ENCODE peak calls at places on chromosomes 3 and 15, in seven cellular contexts. C is CD8-positive, alpha-beta T cell; J is psoas muscle; I is neural progenitor cell; O is RWPE1; U is colonic mucosa; Z is IMR-90. A is an unnamed sample.

GRCh38 chr3:14441240-14441919 is 39.0 kb downstream of the SLC6A6 start:
- DNase-seq in C (no peak), J (no peak), I (no peak), O (no peak), U (no peak), Z (no peak), A (no peak)

GRCh38 chr15:101613130-101614000 is 38.8 kb downstream of the TM2D3 start:
- DNase-seq in C (no peak), J (peak; percentile 86), I (no peak), O (peak; percentile 26), U (peak; percentile 77), Z (peak; percentile 31), A (no peak)

GRCh38 chr3:101633186-101633585 is 43.7 kb downstream of the ZBTB11 start:
- DNase-seq in C (no peak), J (no peak), I (no peak), O (no peak), U (no peak), Z (no peak), A (no peak)

GRCh38 chr15:34084086-34084485 is 17.6 kb downstream of the EMC7 start:
- DNase-seq in C (no peak), J (peak; percentile 28), I (no peak), O (peak; percentile 51), U (peak; percentile 55), Z (peak; percentile 84), A (no peak)

GRCh38 chr15:45088801-45089711 is 24.9 kb downstream of the DUOX2 start:
- DNase-seq in C (no peak), J (no peak), I (no peak), O (no peak), U (no peak), Z (no peak), A (no peak)

GRCh38 chr3:141346839-141347238 is 21.5 kb upstream of the ZBTB38 start:
- DNase-seq in C (no peak), J (no peak), I (no peak), O (no peak), U (no peak), Z (peak; percentile 44), A (no peak)

GRCh38 chr3:171663805-171664204 is 146.5 kb downstream of the PLD1 start:
- DNase-seq in C (no peak), J (no peak), I (no peak), O (no peak), U (no peak), Z (no peak), A (no peak)

GRCh38 chr15:61517776-61518175 is 288.7 kb upstream of the RORA start:
- DNase-seq in C (no peak), J (no peak), I (no peak), O (no peak), U (no peak), Z (no peak), A (no peak)

GRCh38 chr3:173825731-173826130 is 428.2 kb downstream of the NLGN1 start:
- DNase-seq in C (no peak), J (no peak), I (no peak), O (no peak), U (no peak), Z (peak; percentile 1), A (no peak)

GRCh38 chr3:193788189-193788946 is 195.4 kb downstream of the OPA1 start:
- DNase-seq in C (no peak), J (peak; percentile 50), I (peak; percentile 90), O (no peak), U (peak; percentile 76), Z (peak; percentile 53), A (peak; percentile 52)

GRCh38 chr3:31917303-31917903 is 63.7 kb downstream of the OSBPL10 start:
- DNase-seq in C (no peak), J (no peak), I (no peak), O (no peak), U (no peak), Z (no peak), A (no peak)

GRCh38 chr15:24764375-24765171 is 89.0 kb downstream of the NPAP1 start:
- DNase-seq in C (no peak), J (no peak), I (no peak), O (no peak), U (no peak), Z (no peak), A (no peak)

GRCh38 chr15:24760066-24760465 is 84.5 kb downstream of the NPAP1 start:
- DNase-seq in C (no peak), J (no peak), I (no peak), O (no peak), U (no peak), Z (no peak), A (no peak)

GRCh38 chr15:24766511-24767133 is 91.0 kb downstream of the NPAP1 start:
- DNase-seq in C (no peak), J (no peak), I (no peak), O (no peak), U (no peak), Z (no peak), A (no peak)

GRCh38 chr15:24763891-24764290 is 88.3 kb downstream of the NPAP1 start:
- DNase-seq in C (no peak), J (no peak), I (no peak), O (no peak), U (no peak), Z (no peak), A (no peak)

DNA sequence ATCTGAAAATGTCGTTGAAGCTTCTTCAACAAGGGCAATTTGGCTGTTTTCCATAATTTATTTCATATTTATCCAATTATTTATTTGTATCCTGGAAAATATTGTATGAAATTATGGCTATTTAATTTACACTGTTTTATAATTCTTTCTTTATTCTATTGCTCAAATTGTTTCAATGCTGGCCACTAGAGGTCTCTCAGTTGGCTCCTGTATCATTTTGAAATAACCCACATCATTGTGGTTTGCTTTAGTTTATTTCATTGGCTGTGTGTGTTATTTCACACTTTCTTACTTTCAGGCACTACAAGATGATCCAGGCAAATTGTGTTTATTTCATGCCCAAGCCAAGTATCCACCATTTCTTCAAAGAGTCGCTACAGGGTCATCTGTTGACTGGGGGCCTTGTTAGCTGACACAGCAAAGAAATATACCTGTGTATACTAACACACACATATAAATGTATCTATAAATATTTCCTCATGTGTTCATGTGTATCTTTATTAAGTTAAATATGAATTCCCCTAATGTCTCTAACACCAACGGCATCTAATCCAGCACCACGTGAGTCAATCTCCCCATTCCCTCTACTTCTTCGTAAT is 86.2 kb downstream of the NPAP1 start:
- DNase-seq in C (no peak), J (no peak), I (no peak), O (no peak), U (no peak), Z (peak; percentile 19), A (no peak)
- TF ChIP-seq CTCF in C (no peak), J (no peak), I (peak; percentile 51), O (peak; percentile 42), U (no peak), Z (peak; percentile 39), A (no peak)

DNA sequence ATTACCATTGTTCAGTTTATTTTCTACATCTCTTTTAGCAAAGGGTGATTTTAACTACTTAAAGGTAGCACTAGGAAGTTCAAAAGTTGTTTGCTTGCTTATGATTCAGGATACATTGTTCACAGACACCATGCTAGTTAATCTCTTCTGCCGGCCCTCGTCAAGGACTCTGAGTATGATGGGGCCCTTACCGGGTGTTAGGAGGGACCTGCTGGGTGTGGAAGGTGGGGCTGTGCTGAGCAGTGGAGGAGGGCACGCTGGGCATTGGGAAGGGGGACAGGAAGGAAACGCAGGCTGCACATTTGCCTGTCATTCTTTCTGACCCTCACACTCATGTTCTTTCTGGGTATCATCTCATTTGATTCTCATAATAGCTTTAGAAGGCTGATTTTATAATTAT is 65.1 kb upstream of the MYZAP start:
- DNase-seq in C (no peak), J (no peak), I (no peak), O (no peak), U (no peak), Z (no peak), A (no peak)
- H3K27ac ChIP-seq in C (no peak overlapping the region), J (no peak overlapping the region), I (no peak overlapping the region), O (no peak overlapping the region), U (no peak overlapping the region), Z (no peak overlapping the region), A (no peak overlapping the region)

DNA sequence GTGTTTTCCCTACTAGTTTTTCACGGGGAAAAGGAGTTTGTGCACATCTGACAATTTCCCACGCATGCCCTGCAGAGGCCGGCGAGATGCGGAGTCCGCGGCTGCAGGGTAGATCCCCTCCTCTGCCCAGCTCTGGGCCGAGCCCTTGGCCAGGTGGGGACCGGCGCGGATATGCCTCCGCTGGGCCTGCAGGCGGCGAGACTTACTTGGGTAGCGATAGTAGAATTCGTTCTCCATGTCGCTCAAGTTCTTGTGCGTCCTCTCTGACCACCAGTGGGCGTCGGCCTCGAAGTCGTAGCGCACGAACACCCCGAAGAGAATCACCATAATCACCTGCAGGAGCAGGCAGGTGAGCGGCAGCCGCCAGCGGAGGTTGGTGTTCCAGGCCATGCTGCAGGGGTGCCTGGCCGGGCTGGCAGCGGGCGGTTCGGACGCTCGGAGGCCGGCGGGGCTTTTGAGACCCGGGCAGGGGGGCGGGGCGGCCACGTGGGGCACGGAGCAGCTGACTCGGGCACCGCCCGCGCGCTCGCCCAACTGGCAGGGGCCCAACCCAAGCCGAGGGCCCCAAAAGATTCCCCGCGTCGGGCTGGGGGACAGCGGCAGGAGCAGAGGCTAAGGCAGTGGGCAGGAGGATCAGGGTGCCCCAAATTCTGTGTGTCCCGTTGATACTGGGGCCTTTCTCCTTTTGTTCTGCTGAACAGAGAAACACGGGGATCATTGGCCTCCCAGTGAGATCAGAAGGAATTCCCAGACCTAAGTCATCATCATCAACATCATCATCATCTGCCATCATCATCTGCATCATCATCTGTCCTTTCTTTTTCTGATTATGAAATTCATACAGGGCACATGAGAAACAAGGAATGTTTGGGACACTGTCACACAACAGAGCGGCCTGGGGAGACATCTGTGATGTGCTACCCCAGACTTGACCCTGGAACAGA is at the start of gene RHCG:
- DNase-seq in C (no peak), J (no peak), I (peak; percentile 77), O (no peak), U (no peak), Z (peak; percentile 24), A (no peak)
- TF ChIP-seq CTCF in C (no peak), J (no peak), I (peak; percentile 59), O (no peak), U (peak; percentile 14), Z (peak; percentile 20), A (no peak)

GRCh38 chr3:177776656-177777055 is 579.4 kb upstream of the TBL1XR1 start:
- DNase-seq in C (no peak), J (no peak), I (no peak), O (peak; percentile 64), U (no peak), Z (peak; percentile 80), A (no peak)
- H3K27ac ChIP-seq in C (no peak overlapping the region), J (no peak overlapping the region), I (no peak overlapping the region), O (no peak overlapping the region), U (no peak overlapping the region), Z (no peak overlapping the region), A (no peak overlapping the region)

DNA sequence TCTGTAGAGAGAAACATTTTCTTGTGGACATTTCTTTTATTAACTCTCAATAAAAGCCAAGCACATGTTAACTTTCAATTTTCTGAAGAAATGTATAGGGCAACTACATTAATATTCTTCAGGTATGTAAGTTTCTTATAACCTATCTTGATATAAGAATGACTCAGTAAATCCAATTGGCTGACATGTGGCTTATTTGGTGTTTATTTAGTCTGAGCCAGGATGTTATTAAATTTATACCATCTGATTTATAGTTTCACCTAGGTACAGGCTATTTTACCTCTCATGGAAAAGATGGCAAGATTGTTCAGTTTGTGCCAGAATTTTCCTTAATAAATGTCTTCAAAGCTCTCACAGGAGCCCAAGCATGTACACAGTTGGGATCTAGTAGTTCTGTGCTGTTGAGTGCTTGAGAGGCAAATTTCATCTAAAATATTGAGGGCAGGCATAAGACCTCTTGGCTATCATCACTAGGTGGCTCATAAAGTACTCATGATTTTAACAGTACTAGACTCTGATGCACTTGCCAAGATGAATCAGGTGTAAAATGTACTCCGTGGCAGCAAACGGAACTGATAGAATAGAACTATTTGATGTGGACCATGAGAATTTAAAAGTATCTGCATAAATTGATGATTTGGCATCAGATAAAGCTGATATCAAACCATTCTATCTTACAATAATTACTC is 631.9 kb downstream of the RBMS3 start:
- DNase-seq in C (no peak), J (no peak), I (no peak), O (no peak), U (no peak), Z (no peak), A (no peak)
- TF ChIP-seq CTCF in C (no peak), J (no peak), I (no peak), O (no peak), U (no peak), Z (no peak), A (no peak)